ENCODE peak calls at places on chromosomes 2 and 18, in seven cellular contexts. One of them, this sample, is unnamed.

GRCh38 chr18:27844416-27844792 is 332.5 kb downstream of the CDH2 start:
- DNase-seq in vagina: no peak
- DNase-seq in breast epithelium: no peak
- DNase-seq in endothelial cell of umbilical vein: no peak
- DNase-seq in sigmoid colon: no peak
- DNase-seq in stomach: no peak
- DNase-seq in HCT116: no peak
- DNase-seq in this sample: no peak

GRCh38 chr2:47779416-47779790 is 3.5 kb upstream of the MSH6 start:
- DNase-seq in vagina: no peak
- DNase-seq in breast epithelium: no peak
- DNase-seq in endothelial cell of umbilical vein: peak
- DNase-seq in sigmoid colon: no peak
- DNase-seq in stomach: no peak
- DNase-seq in HCT116: no peak
- DNase-seq in this sample: no peak

GRCh38 chr18:59143441-59143840 is 3.8 kb downstream of the SEC11C start:
- DNase-seq in vagina: no peak
- DNase-seq in breast epithelium: no peak
- DNase-seq in endothelial cell of umbilical vein: no peak
- DNase-seq in sigmoid colon: no peak
- DNase-seq in stomach: no peak
- DNase-seq in HCT116: no peak
- DNase-seq in this sample: no peak

GRCh38 chr2:177264209-177264538 is 353 bp downstream of the NFE2L2 start:
- DNase-seq in vagina: no peak
- DNase-seq in breast epithelium: peak
- DNase-seq in endothelial cell of umbilical vein: no peak
- DNase-seq in sigmoid colon: peak
- DNase-seq in stomach: peak
- DNase-seq in HCT116: no peak
- DNase-seq in this sample: no peak

GRCh38 chr18:49072524-49072934 is 121.8 kb upstream of the SMAD7 start:
- DNase-seq in vagina: no peak
- DNase-seq in breast epithelium: no peak
- DNase-seq in endothelial cell of umbilical vein: no peak
- DNase-seq in sigmoid colon: no peak
- DNase-seq in stomach: peak
- DNase-seq in HCT116: no peak
- DNase-seq in this sample: no peak

GRCh38 chr2:120589782-120590608 is 145.7 kb upstream of the GLI2 start:
- DNase-seq in vagina: no peak
- DNase-seq in breast epithelium: no peak
- DNase-seq in endothelial cell of umbilical vein: peak
- DNase-seq in sigmoid colon: no peak
- DNase-seq in stomach: no peak
- DNase-seq in HCT116: no peak
- DNase-seq in this sample: no peak

GRCh38 chr2:18611184-18611583 is 21.8 kb upstream of the NT5C1B start:
- DNase-seq in vagina: no peak
- DNase-seq in breast epithelium: no peak
- DNase-seq in endothelial cell of umbilical vein: no peak
- DNase-seq in sigmoid colon: no peak
- DNase-seq in stomach: no peak
- DNase-seq in HCT116: no peak
- DNase-seq in this sample: no peak

GRCh38 chr2:176682278-176682677 is 413.0 kb downstream of the MTX2 start:
- DNase-seq in vagina: no peak
- DNase-seq in breast epithelium: no peak
- DNase-seq in endothelial cell of umbilical vein: no peak
- DNase-seq in sigmoid colon: no peak
- DNase-seq in stomach: no peak
- DNase-seq in HCT116: no peak
- DNase-seq in this sample: no peak

GRCh38 chr2:191957996-191958860 is 111.3 kb upstream of the CAVIN2 start:
- DNase-seq in vagina: no peak
- DNase-seq in breast epithelium: no peak
- DNase-seq in endothelial cell of umbilical vein: peak
- DNase-seq in sigmoid colon: no peak
- DNase-seq in stomach: no peak
- DNase-seq in HCT116: no peak
- DNase-seq in this sample: no peak

GRCh38 chr2:28623582-28624405 is 127.8 kb upstream of the PPP1CB start:
- DNase-seq in vagina: no peak
- DNase-seq in breast epithelium: no peak
- DNase-seq in endothelial cell of umbilical vein: no peak
- DNase-seq in sigmoid colon: no peak
- DNase-seq in stomach: no peak
- DNase-seq in HCT116: no peak
- DNase-seq in this sample: no peak

GRCh38 chr18:9434240-9434701 is 41.0 kb upstream of the RALBP1 start:
- DNase-seq in vagina: peak
- DNase-seq in breast epithelium: no peak
- DNase-seq in endothelial cell of umbilical vein: no peak
- DNase-seq in sigmoid colon: no peak
- DNase-seq in stomach: no peak
- DNase-seq in HCT116: no peak
- DNase-seq in this sample: no peak

GRCh38 chr2:161028581-161028980 is 131.6 kb upstream of the TANK start:
- DNase-seq in vagina: no peak
- DNase-seq in breast epithelium: no peak
- DNase-seq in endothelial cell of umbilical vein: no peak
- DNase-seq in sigmoid colon: no peak
- DNase-seq in stomach: no peak
- DNase-seq in HCT116: no peak
- DNase-seq in this sample: no peak

GRCh38 chr2:139876321-139876720 is 1096.1 kb upstream of the NXPH2 start:
- DNase-seq in vagina: no peak
- DNase-seq in breast epithelium: no peak
- DNase-seq in endothelial cell of umbilical vein: no peak
- DNase-seq in sigmoid colon: no peak
- DNase-seq in stomach: no peak
- DNase-seq in HCT116: no peak
- DNase-seq in this sample: no peak

GRCh38 chr2:229660951-229661350 is 53.4 kb downstream of the DNER start:
- DNase-seq in vagina: no peak
- DNase-seq in breast epithelium: no peak
- DNase-seq in endothelial cell of umbilical vein: no peak
- DNase-seq in sigmoid colon: no peak
- DNase-seq in stomach: no peak
- DNase-seq in HCT116: peak
- DNase-seq in this sample: no peak

GRCh38 chr18:30970201-30970816 is 72.2 kb downstream of the DSC3 start:
- DNase-seq in vagina: no peak
- DNase-seq in breast epithelium: no peak
- DNase-seq in endothelial cell of umbilical vein: peak
- DNase-seq in sigmoid colon: no peak
- DNase-seq in stomach: no peak
- DNase-seq in HCT116: peak
- DNase-seq in this sample: no peak

GRCh38 chr18:47174545-47175116 is 1.5 kb downstream of the IER3IP1 start:
- DNase-seq in vagina: no peak
- DNase-seq in breast epithelium: no peak
- DNase-seq in endothelial cell of umbilical vein: no peak
- DNase-seq in sigmoid colon: no peak
- DNase-seq in stomach: no peak
- DNase-seq in HCT116: no peak
- DNase-seq in this sample: no peak

GRCh38 chr2:120910956-120911951 is 175.6 kb downstream of the GLI2 start:
- DNase-seq in vagina: no peak
- DNase-seq in breast epithelium: no peak
- DNase-seq in endothelial cell of umbilical vein: no peak
- DNase-seq in sigmoid colon: no peak
- DNase-seq in stomach: no peak
- DNase-seq in HCT116: peak
- DNase-seq in this sample: no peak

GRCh38 chr2:202102425-202103005 is 29.5 kb downstream of the KIAA2012 start:
- DNase-seq in vagina: no peak
- DNase-seq in breast epithelium: no peak
- DNase-seq in endothelial cell of umbilical vein: no peak
- DNase-seq in sigmoid colon: no peak
- DNase-seq in stomach: no peak
- DNase-seq in HCT116: no peak
- DNase-seq in this sample: no peak

GRCh38 chr18:49892148-49892924 is 79.0 kb upstream of the ACAA2 start:
- DNase-seq in vagina: no peak
- DNase-seq in breast epithelium: no peak
- DNase-seq in endothelial cell of umbilical vein: peak
- DNase-seq in sigmoid colon: no peak
- DNase-seq in stomach: no peak
- DNase-seq in HCT116: peak
- DNase-seq in this sample: no peak

DNA sequence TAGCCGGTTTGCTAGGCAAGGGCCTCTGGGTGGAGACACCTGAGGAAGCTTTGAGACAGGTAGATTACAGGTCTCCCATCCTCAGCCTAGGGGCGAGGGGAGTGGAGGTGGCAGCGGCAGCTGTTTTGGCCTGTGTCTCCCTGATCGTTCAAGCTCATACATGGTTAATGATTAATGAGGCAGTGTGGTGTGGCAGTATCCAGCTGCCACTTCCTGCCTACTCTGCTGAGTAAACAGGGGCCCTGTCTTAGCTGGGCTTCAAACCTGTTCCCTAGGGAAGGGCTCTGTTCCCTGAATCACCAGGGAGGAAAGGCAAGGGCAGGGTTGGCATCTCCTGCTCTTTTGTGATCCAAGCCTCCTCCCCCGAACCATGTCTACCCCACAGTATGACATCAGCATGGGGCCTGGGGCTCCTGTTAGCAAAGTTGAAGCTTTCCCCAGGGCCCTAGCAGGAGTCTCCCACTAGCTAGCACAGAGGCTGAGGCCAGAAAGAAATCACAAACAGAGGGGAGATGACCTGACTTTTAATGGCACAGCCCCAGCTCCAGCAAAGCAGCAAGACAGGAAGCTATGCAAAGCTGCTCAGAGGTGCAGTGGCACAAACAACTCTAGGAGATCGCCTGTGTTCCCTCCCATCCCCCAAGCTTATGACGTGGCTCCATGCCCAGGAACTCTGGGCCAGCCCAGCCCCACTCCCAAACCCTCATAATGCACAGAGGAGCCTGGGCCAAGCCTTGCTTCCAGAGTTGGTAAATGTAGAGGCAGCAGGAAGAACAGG is 3.7 kb upstream of the TUBA4B start:
- DNase-seq in vagina: peak
- DNase-seq in breast epithelium: peak
- DNase-seq in endothelial cell of umbilical vein: peak
- DNase-seq in sigmoid colon: peak
- DNase-seq in stomach: peak
- DNase-seq in HCT116: no peak
- DNase-seq in this sample: no peak
- TF ChIP-seq POLR2A in vagina: no peak
- TF ChIP-seq POLR2A in breast epithelium: no peak
- TF ChIP-seq POLR2A in endothelial cell of umbilical vein: no peak
- TF ChIP-seq POLR2A in sigmoid colon: no peak
- TF ChIP-seq POLR2A in stomach: no peak
- TF ChIP-seq POLR2A in HCT116: no peak
- TF ChIP-seq POLR2A in this sample: peak

GRCh38 chr2:85710687-85711577 is 16.8 kb downstream of the GNLY start:
- DNase-seq in vagina: peak
- DNase-seq in breast epithelium: no peak
- DNase-seq in endothelial cell of umbilical vein: peak
- DNase-seq in sigmoid colon: no peak
- DNase-seq in stomach: no peak
- DNase-seq in HCT116: no peak
- DNase-seq in this sample: no peak
- TF ChIP-seq POLR2AphosphoS5 in vagina: no peak
- TF ChIP-seq POLR2AphosphoS5 in breast epithelium: peak
- TF ChIP-seq POLR2AphosphoS5 in endothelial cell of umbilical vein: peak
- TF ChIP-seq POLR2AphosphoS5 in sigmoid colon: peak
- TF ChIP-seq POLR2AphosphoS5 in stomach: no peak
- TF ChIP-seq POLR2AphosphoS5 in HCT116: no peak
- TF ChIP-seq POLR2AphosphoS5 in this sample: no peak

GRCh38 chr2:169798718-169799495 is at the start of gene SSB:
- DNase-seq in vagina: peak
- DNase-seq in breast epithelium: peak
- DNase-seq in endothelial cell of umbilical vein: peak
- DNase-seq in sigmoid colon: peak
- DNase-seq in stomach: peak
- DNase-seq in HCT116: peak
- DNase-seq in this sample: peak
- TF ChIP-seq POLR2A in vagina: no peak
- TF ChIP-seq POLR2A in breast epithelium: peak
- TF ChIP-seq POLR2A in endothelial cell of umbilical vein: peak
- TF ChIP-seq POLR2A in sigmoid colon: peak
- TF ChIP-seq POLR2A in stomach: no peak
- TF ChIP-seq POLR2A in HCT116: peak
- TF ChIP-seq POLR2A in this sample: peak

GRCh38 chr2:197502685-197503084 is 2.5 kb downstream of the HSPE1 start:
- DNase-seq in vagina: no peak
- DNase-seq in breast epithelium: no peak
- DNase-seq in endothelial cell of umbilical vein: no peak
- DNase-seq in sigmoid colon: no peak
- DNase-seq in stomach: no peak
- DNase-seq in HCT116: no peak
- DNase-seq in this sample: no peak

GRCh38 chr2:197504512-197504911 is 4.3 kb downstream of the HSPE1 start:
- DNase-seq in vagina: no peak
- DNase-seq in breast epithelium: no peak
- DNase-seq in endothelial cell of umbilical vein: no peak
- DNase-seq in sigmoid colon: no peak
- DNase-seq in stomach: no peak
- DNase-seq in HCT116: no peak
- DNase-seq in this sample: no peak

GRCh38 chr2:197500503-197501179 is 462 bp downstream of the HSPE1 start:
- DNase-seq in vagina: peak
- DNase-seq in breast epithelium: no peak
- DNase-seq in endothelial cell of umbilical vein: peak
- DNase-seq in sigmoid colon: no peak
- DNase-seq in stomach: no peak
- DNase-seq in HCT116: no peak
- DNase-seq in this sample: no peak

GRCh38 chr2:197504000-197504399 is 3.8 kb downstream of the HSPE1 start:
- DNase-seq in vagina: no peak
- DNase-seq in breast epithelium: no peak
- DNase-seq in endothelial cell of umbilical vein: no peak
- DNase-seq in sigmoid colon: no peak
- DNase-seq in stomach: no peak
- DNase-seq in HCT116: no peak
- DNase-seq in this sample: no peak

DNA sequence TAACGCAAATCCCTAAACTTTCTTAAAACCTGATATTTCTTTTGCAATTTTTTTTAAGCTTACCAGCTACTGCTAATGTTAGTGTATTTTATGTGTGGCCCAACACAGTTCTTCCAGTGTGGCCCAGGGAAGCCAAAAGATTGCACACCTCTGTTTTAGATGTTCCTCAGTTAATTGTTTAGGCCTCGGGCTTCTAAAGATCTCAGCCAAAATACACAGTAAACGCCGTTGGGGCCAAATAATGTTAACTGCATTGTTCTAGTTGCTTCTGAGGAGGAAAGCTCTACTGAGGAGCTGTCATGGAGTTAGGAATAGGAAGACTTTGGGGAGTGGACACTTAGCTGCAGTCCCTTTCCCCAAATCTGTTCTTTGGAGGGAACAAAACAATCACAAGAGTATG is 2.0 kb downstream of the HSPE1 start:
- DNase-seq in vagina: no peak
- DNase-seq in breast epithelium: no peak
- DNase-seq in endothelial cell of umbilical vein: no peak
- DNase-seq in sigmoid colon: no peak
- DNase-seq in stomach: no peak
- DNase-seq in HCT116: no peak
- DNase-seq in this sample: no peak
- TF ChIP-seq POLR2AphosphoS5 in vagina: no peak
- TF ChIP-seq POLR2AphosphoS5 in breast epithelium: no peak
- TF ChIP-seq POLR2AphosphoS5 in endothelial cell of umbilical vein: no peak
- TF ChIP-seq POLR2AphosphoS5 in sigmoid colon: no peak
- TF ChIP-seq POLR2AphosphoS5 in stomach: no peak
- TF ChIP-seq POLR2AphosphoS5 in HCT116: no peak
- TF ChIP-seq POLR2AphosphoS5 in this sample: no peak

GRCh38 chr2:42810971-42811865 is 18.8 kb upstream of the HAAO start:
- DNase-seq in vagina: no peak
- DNase-seq in breast epithelium: no peak
- DNase-seq in endothelial cell of umbilical vein: peak
- DNase-seq in sigmoid colon: peak
- DNase-seq in stomach: no peak
- DNase-seq in HCT116: no peak
- DNase-seq in this sample: peak
- TF ChIP-seq POLR2A in vagina: no peak
- TF ChIP-seq POLR2A in breast epithelium: peak
- TF ChIP-seq POLR2A in endothelial cell of umbilical vein: peak
- TF ChIP-seq POLR2A in sigmoid colon: peak
- TF ChIP-seq POLR2A in stomach: no peak
- TF ChIP-seq POLR2A in HCT116: no peak
- TF ChIP-seq POLR2A in this sample: no peak

This sample was measured in GM12892.